ENCODE peak calls at places on chromosomes 11 and 22, in five cellular contexts. E is activated CD4-positive, CD25-positive, alpha-beta regulatory T cell; V is SHP77; W is NCI-H1105 treated with DMSO at 0.1 percent for 48 hours; F is left kidney. G is an unnamed sample.

GRCh38 chr11:126510621-126511370 is 155.3 kb downstream of the ST3GAL4 start:
- DNase-seq in W (no peak), E (no peak), V (no peak), F (peak), G (no peak)

GRCh38 chr11:90134420-90135003 is at the start of gene NAALAD2:
- DNase-seq in V (no peak), E (no peak), W (no peak), F (peak), G (no peak)

GRCh38 chr22:25192406-25192805 is 7.3 kb upstream of the CRYBB3 start:
- DNase-seq in W (no peak), V (no peak), E (no peak), F (no peak), G (no peak)

GRCh38 chr22:19750666-19751490 is 9.7 kb upstream of the TBX1 start:
- DNase-seq in W (no peak), F (peak), V (no peak), E (no peak), G (peak)

GRCh38 chr11:118922745-118923627 is 2.7 kb downstream of the BCL9L start:
- DNase-seq in W (no peak), E (no peak), V (no peak), F (no peak), G (no peak)

GRCh38 chr11:72955466-72955865 is 141.3 kb downstream of the ATG16L2 start:
- DNase-seq in V (no peak), W (no peak), E (no peak), F (no peak), G (no peak)

GRCh38 chr11:78354741-78355705 is 62.6 kb downstream of the GAB2 start:
- DNase-seq in E (no peak), F (no peak), V (no peak), W (peak), G (no peak)

GRCh38 chr11:93279911-93280347 is 50.6 kb upstream of the DEUP1 start:
- DNase-seq in V (peak), W (peak), F (peak), E (no peak), G (peak)

GRCh38 chr11:80146231-80146630 is 705.4 kb upstream of the TENM4 start:
- DNase-seq in E (no peak), W (peak), F (peak), V (no peak), G (peak)

GRCh38 chr11:6307879-6308278 is 12.4 kb downstream of the CAVIN3 start:
- DNase-seq in W (no peak), E (no peak), F (no peak), V (no peak), G (peak)

GRCh38 chr11:83721286-83721685 is 435.1 kb upstream of the CCDC90B start:
- DNase-seq in F (no peak), E (no peak), W (no peak), V (no peak), G (peak)

GRCh38 chr11:73360743-73361369 is 15.3 kb upstream of the RELT start:
- DNase-seq in E (no peak), W (no peak), V (no peak), F (no peak), G (no peak)

GRCh38 chr22:20407829-20408228 is 13.9 kb downstream of the ZNF74 start:
- DNase-seq in F (no peak), W (no peak), V (no peak), E (no peak), G (no peak)

GRCh38 chr11:129331217-129331616 is 44.4 kb upstream of the BARX2 start:
- DNase-seq in F (no peak), E (no peak), V (no peak), W (no peak), G (no peak)

GRCh38 chr22:36253523-36254490 is 874 bp downstream of the APOL1 start:
- DNase-seq in V (no peak), W (peak), F (no peak), E (no peak), G (no peak)

GRCh38 chr11:64299847-64300648 is at the start of gene CATSPERZ:
- DNase-seq in W (no peak), E (no peak), V (no peak), F (peak), G (no peak)

GRCh38 chr11:68870470-68870869 is 28.8 kb upstream of the CPT1A start:
- DNase-seq in E (no peak), F (peak), W (peak), V (no peak), G (no peak)

GRCh38 chr11:114147389-114148382 is 88.2 kb downstream of the ZBTB16 start:
- DNase-seq in V (no peak), E (no peak), F (no peak), W (no peak), G (no peak)

GRCh38 chr11:70569996-70570692 is 171.8 kb downstream of the CTTN start:
- DNase-seq in W (no peak), E (no peak), F (no peak), V (no peak), G (no peak)

G was measured in kidney glomerular epithelial cell.